ENCODE peak calls at places on chromosomes 1 and 21, in eight cellular contexts. A is NCI-H774; Z is naive thymus-derived CD8-positive, alpha-beta T cell; F is naive B cell; P is OCI-LY7; Y is fibroblast of pulmonary artery; V is activated CD4-positive, alpha-beta T cell treated with anti-CD3 and anti-CD28 coated beads for 48 hours; Q is SW 1271. R is an unnamed sample.

GRCh38 chr1:153540394-153541361 is at the start of gene S100A5:
- DNase-seq in V (peak; percentile 61), Z (peak; percentile 24), P (no peak), Y (no peak), A (no peak), F (peak; percentile 28), Q (no peak), R (peak; percentile 43)

GRCh38 chr1:243924188-243924587 is 74.1 kb upstream of the AKT3 start:
- DNase-seq in Y (peak; percentile 64), P (no peak), Z (no peak), Q (peak; percentile 32), A (no peak), F (no peak), V (no peak), R (no peak)

GRCh38 chr21:46189213-46189958 is 5.1 kb upstream of the SPATC1L start:
- DNase-seq in A (no peak), Q (no peak), V (no peak), Z (no peak), F (no peak), Y (peak; percentile 64), P (no peak), R (peak; percentile 51)

GRCh38 chr1:236888903-236889302 is 93.8 kb downstream of the MTR start:
- DNase-seq in F (no peak), Q (no peak), A (no peak), V (no peak), Y (peak; percentile 20), Z (no peak), P (no peak), R (no peak)

GRCh38 chr1:151061704-151062103 is 1.5 kb downstream of the MLLT11 start:
- DNase-seq in Y (no peak), A (no peak), Z (no peak), Q (no peak), V (no peak), P (no peak), F (no peak), R (no peak)

GRCh38 chr1:10631121-10631810 is 156.5 kb downstream of the PEX14 start:
- DNase-seq in Y (no peak), V (no peak), Q (no peak), F (no peak), A (no peak), P (no peak), Z (no peak), R (no peak)

GRCh38 chr1:88175631-88176226 is 508.3 kb upstream of the PKN2 start:
- DNase-seq in Z (no peak), P (no peak), F (no peak), A (no peak), Y (peak; percentile 11), Q (no peak), V (no peak), R (no peak)

GRCh38 chr1:20426923-20427322 is 59.1 kb downstream of the CAMK2N1 start:
- DNase-seq in F (no peak), P (no peak), Z (no peak), Q (no peak), V (peak; percentile 25), A (no peak), Y (peak; percentile 86), R (no peak)

GRCh38 chr1:198619375-198620140 is 19.3 kb upstream of the PTPRC start:
- DNase-seq in Z (no peak), A (no peak), F (no peak), V (peak; percentile 47), Q (no peak), Y (no peak), P (peak; percentile 72), R (no peak)

GRCh38 chr1:170586942-170587593 is 55.1 kb downstream of the GORAB start:
- DNase-seq in Y (peak; percentile 75), F (no peak), P (no peak), Z (no peak), Q (no peak), V (no peak), A (no peak), R (no peak)

R was measured in NCI-H2171.